ENCODE peak calls at places on chromosomes 7 and 10, in five cellular contexts. One of them, this sample, is unnamed.

GRCh38 chr7:41573881-41574280 is 129.0 kb downstream of the INHBA start:
- DNase-seq in GM10248: no peak
- DNase-seq in omental fat pad: no peak
- DNase-seq in cardiac muscle cell: no peak
- DNase-seq in heart left ventricle: no peak
- DNase-seq in this sample: no peak

GRCh38 chr7:102220229-102220850 is 66.3 kb upstream of the SH2B2 start:
- DNase-seq in GM10248: no peak
- DNase-seq in omental fat pad: no peak
- DNase-seq in cardiac muscle cell: no peak
- DNase-seq in heart left ventricle: no peak
- DNase-seq in this sample: no peak

GRCh38 chr7:37832194-37832593 is 16.2 kb upstream of the NME8 start:
- DNase-seq in GM10248: peak
- DNase-seq in omental fat pad: no peak
- DNase-seq in cardiac muscle cell: no peak
- DNase-seq in heart left ventricle: peak
- DNase-seq in this sample: peak

GRCh38 chr7:148884299-148885022 is 370 bp upstream of the EZH2 start:
- DNase-seq in GM10248: peak
- DNase-seq in omental fat pad: peak
- DNase-seq in cardiac muscle cell: peak
- DNase-seq in heart left ventricle: peak
- DNase-seq in this sample: peak

GRCh38 chr7:140596751-140597424 is 43.7 kb downstream of the DENND2A start:
- DNase-seq in GM10248: no peak
- DNase-seq in omental fat pad: no peak
- DNase-seq in cardiac muscle cell: no peak
- DNase-seq in heart left ventricle: no peak
- DNase-seq in this sample: no peak

GRCh38 chr7:157585113-157585861 is 248.5 kb downstream of the DNAJB6 start:
- DNase-seq in GM10248: no peak
- DNase-seq in omental fat pad: no peak
- DNase-seq in cardiac muscle cell: no peak
- DNase-seq in heart left ventricle: no peak
- DNase-seq in this sample: no peak

GRCh38 chr10:13686331-13686752 is 99.6 kb downstream of the PRPF18 start:
- DNase-seq in GM10248: no peak
- DNase-seq in omental fat pad: no peak
- DNase-seq in cardiac muscle cell: peak
- DNase-seq in heart left ventricle: peak
- DNase-seq in this sample: no peak

GRCh38 chr7:25893436-25893835 is 258.6 kb upstream of the NFE2L3 start:
- DNase-seq in GM10248: no peak
- DNase-seq in omental fat pad: no peak
- DNase-seq in cardiac muscle cell: no peak
- DNase-seq in heart left ventricle: no peak
- DNase-seq in this sample: no peak

GRCh38 chr10:124157286-124157685 is 63.9 kb upstream of the CHST15 start:
- DNase-seq in GM10248: no peak
- DNase-seq in omental fat pad: no peak
- DNase-seq in cardiac muscle cell: no peak
- DNase-seq in heart left ventricle: no peak
- DNase-seq in this sample: no peak

GRCh38 chr10:6108631-6109443 is 20.0 kb downstream of the RBM17 start:
- DNase-seq in GM10248: peak
- DNase-seq in omental fat pad: no peak
- DNase-seq in cardiac muscle cell: peak
- DNase-seq in heart left ventricle: no peak
- DNase-seq in this sample: peak

GRCh38 chr7:90749774-90750173 is 153.7 kb downstream of the CDK14 start:
- DNase-seq in GM10248: no peak
- DNase-seq in omental fat pad: no peak
- DNase-seq in cardiac muscle cell: peak
- DNase-seq in heart left ventricle: no peak
- DNase-seq in this sample: peak

GRCh38 chr10:34041871-34042270 is 707.4 kb upstream of the NRP1 start:
- DNase-seq in GM10248: no peak
- DNase-seq in omental fat pad: no peak
- DNase-seq in cardiac muscle cell: no peak
- DNase-seq in heart left ventricle: no peak
- DNase-seq in this sample: no peak

GRCh38 chr10:129614341-129614740 is 147.3 kb downstream of the MGMT start:
- DNase-seq in GM10248: no peak
- DNase-seq in omental fat pad: no peak
- DNase-seq in cardiac muscle cell: no peak
- DNase-seq in heart left ventricle: no peak
- DNase-seq in this sample: no peak

GRCh38 chr7:45082831-45083331 is 5.9 kb downstream of the NACAD start:
- DNase-seq in GM10248: no peak
- DNase-seq in omental fat pad: no peak
- DNase-seq in cardiac muscle cell: no peak
- DNase-seq in heart left ventricle: no peak
- DNase-seq in this sample: peak

GRCh38 chr7:3194501-3195141 is 106.4 kb upstream of the SDK1 start:
- DNase-seq in GM10248: no peak
- DNase-seq in omental fat pad: no peak
- DNase-seq in cardiac muscle cell: no peak
- DNase-seq in heart left ventricle: no peak
- DNase-seq in this sample: no peak

GRCh38 chr7:41996381-41997035 is 240.5 kb downstream of the GLI3 start:
- DNase-seq in GM10248: no peak
- DNase-seq in omental fat pad: no peak
- DNase-seq in cardiac muscle cell: no peak
- DNase-seq in heart left ventricle: no peak
- DNase-seq in this sample: no peak

GRCh38 chr7:107025449-107026103 is 18.9 kb upstream of the PRKAR2B start:
- DNase-seq in GM10248: no peak
- DNase-seq in omental fat pad: no peak
- DNase-seq in cardiac muscle cell: no peak
- DNase-seq in heart left ventricle: no peak
- DNase-seq in this sample: no peak

GRCh38 chr10:70677620-70678249 is 5.4 kb downstream of the ADAMTS14 start:
- DNase-seq in GM10248: no peak
- DNase-seq in omental fat pad: no peak
- DNase-seq in cardiac muscle cell: no peak
- DNase-seq in heart left ventricle: no peak
- DNase-seq in this sample: no peak

GRCh38 chr10:31762306-31762705 is 166.3 kb downstream of the ARHGAP12 start:
- DNase-seq in GM10248: no peak
- DNase-seq in omental fat pad: no peak
- DNase-seq in cardiac muscle cell: no peak
- DNase-seq in heart left ventricle: no peak
- DNase-seq in this sample: no peak

GRCh38 chr7:590731-591551 is 71.3 kb upstream of the PDGFA start:
- DNase-seq in GM10248: no peak
- DNase-seq in omental fat pad: no peak
- DNase-seq in cardiac muscle cell: no peak
- DNase-seq in heart left ventricle: peak
- DNase-seq in this sample: no peak

GRCh38 chr7:66099551-66100407 is 14.9 kb upstream of the CRCP start:
- DNase-seq in GM10248: peak
- DNase-seq in omental fat pad: peak
- DNase-seq in cardiac muscle cell: peak
- DNase-seq in heart left ventricle: peak
- DNase-seq in this sample: no peak

GRCh38 chr7:22726849-22727792 is at the start of gene IL6:
- DNase-seq in GM10248: peak
- DNase-seq in omental fat pad: no peak
- DNase-seq in cardiac muscle cell: peak
- DNase-seq in heart left ventricle: peak
- DNase-seq in this sample: peak

GRCh38 chr10:722281-723060 is 33.0 kb upstream of the DIP2C start:
- DNase-seq in GM10248: no peak
- DNase-seq in omental fat pad: no peak
- DNase-seq in cardiac muscle cell: no peak
- DNase-seq in heart left ventricle: no peak
- DNase-seq in this sample: no peak

GRCh38 chr7:43553999-43554398 is 28.9 kb upstream of the STK17A start:
- DNase-seq in GM10248: no peak
- DNase-seq in omental fat pad: no peak
- DNase-seq in cardiac muscle cell: no peak
- DNase-seq in heart left ventricle: peak
- DNase-seq in this sample: no peak

GRCh38 chr7:157497744-157498541 is 161.1 kb downstream of the DNAJB6 start:
- DNase-seq in GM10248: no peak
- DNase-seq in omental fat pad: no peak
- DNase-seq in cardiac muscle cell: no peak
- DNase-seq in heart left ventricle: no peak
- DNase-seq in this sample: no peak

GRCh38 chr10:93813507-93814465 is 56.0 kb downstream of the LGI1 start:
- DNase-seq in GM10248: peak
- DNase-seq in omental fat pad: peak
- DNase-seq in cardiac muscle cell: peak
- DNase-seq in heart left ventricle: peak
- DNase-seq in this sample: peak

GRCh38 chr10:63496561-63496960 is 24.6 kb upstream of the REEP3 start:
- DNase-seq in GM10248: no peak
- DNase-seq in omental fat pad: no peak
- DNase-seq in cardiac muscle cell: no peak
- DNase-seq in heart left ventricle: no peak
- DNase-seq in this sample: no peak

GRCh38 chr10:27529010-27529783 is 25.1 kb downstream of the RAB18 start:
- DNase-seq in GM10248: no peak
- DNase-seq in omental fat pad: no peak
- DNase-seq in cardiac muscle cell: no peak
- DNase-seq in heart left ventricle: no peak
- DNase-seq in this sample: no peak

GRCh38 chr10:117241541-117242462 is 888 bp downstream of the SLC18A2 start:
- DNase-seq in GM10248: no peak
- DNase-seq in omental fat pad: no peak
- DNase-seq in cardiac muscle cell: peak
- DNase-seq in heart left ventricle: no peak
- DNase-seq in this sample: no peak

GRCh38 chr7:138608292-138608691 is 92.9 kb downstream of the SVOPL start:
- DNase-seq in GM10248: no peak
- DNase-seq in omental fat pad: no peak
- DNase-seq in cardiac muscle cell: no peak
- DNase-seq in heart left ventricle: no peak
- DNase-seq in this sample: peak

GRCh38 chr7:1054438-1055083 is 10.2 kb downstream of the GPR146 start:
- DNase-seq in GM10248: no peak
- DNase-seq in omental fat pad: no peak
- DNase-seq in cardiac muscle cell: no peak
- DNase-seq in heart left ventricle: peak
- DNase-seq in this sample: no peak

GRCh38 chr10:68784476-68784875 is 42.9 kb upstream of the STOX1 start:
- DNase-seq in GM10248: no peak
- DNase-seq in omental fat pad: no peak
- DNase-seq in cardiac muscle cell: no peak
- DNase-seq in heart left ventricle: no peak
- DNase-seq in this sample: no peak

GRCh38 chr7:70071786-70072185 is 473.5 kb downstream of the AUTS2 start:
- DNase-seq in GM10248: no peak
- DNase-seq in omental fat pad: no peak
- DNase-seq in cardiac muscle cell: no peak
- DNase-seq in heart left ventricle: no peak
- DNase-seq in this sample: no peak

GRCh38 chr7:136140469-136140868 is 163.3 kb upstream of the MTPN start:
- DNase-seq in GM10248: no peak
- DNase-seq in omental fat pad: no peak
- DNase-seq in cardiac muscle cell: no peak
- DNase-seq in heart left ventricle: no peak
- DNase-seq in this sample: no peak

GRCh38 chr10:100636848-100637553 is 101.3 kb downstream of the HIF1AN start:
- DNase-seq in GM10248: no peak
- DNase-seq in omental fat pad: no peak
- DNase-seq in cardiac muscle cell: no peak
- DNase-seq in heart left ventricle: no peak
- DNase-seq in this sample: no peak

GRCh38 chr10:100634034-100634433 is 98.3 kb downstream of the HIF1AN start:
- DNase-seq in GM10248: no peak
- DNase-seq in omental fat pad: no peak
- DNase-seq in cardiac muscle cell: no peak
- DNase-seq in heart left ventricle: no peak
- DNase-seq in this sample: no peak

GRCh38 chr10:100632027-100632426 is 96.3 kb downstream of the HIF1AN start:
- DNase-seq in GM10248: no peak
- DNase-seq in omental fat pad: no peak
- DNase-seq in cardiac muscle cell: no peak
- DNase-seq in heart left ventricle: no peak
- DNase-seq in this sample: no peak

GRCh38 chr10:100642295-100642994 is 102.9 kb upstream of the PAX2 start:
- DNase-seq in GM10248: no peak
- DNase-seq in omental fat pad: no peak
- DNase-seq in cardiac muscle cell: no peak
- DNase-seq in heart left ventricle: no peak
- DNase-seq in this sample: no peak

GRCh38 chr10:100637785-100638184 is 102.0 kb downstream of the HIF1AN start:
- DNase-seq in GM10248: peak
- DNase-seq in omental fat pad: no peak
- DNase-seq in cardiac muscle cell: peak
- DNase-seq in heart left ventricle: no peak
- DNase-seq in this sample: peak
- TF ChIP-seq CTCF in GM10248: peak
- TF ChIP-seq CTCF in omental fat pad: no peak
- TF ChIP-seq CTCF in cardiac muscle cell: peak
- TF ChIP-seq CTCF in heart left ventricle: no peak
- TF ChIP-seq CTCF in this sample: peak

GRCh38 chr10:118734477-118734876 is 20.3 kb downstream of the CACUL1 start:
- DNase-seq in GM10248: no peak
- DNase-seq in omental fat pad: no peak
- DNase-seq in cardiac muscle cell: no peak
- DNase-seq in heart left ventricle: no peak
- DNase-seq in this sample: no peak
- TF ChIP-seq CTCF in GM10248: no peak
- TF ChIP-seq CTCF in omental fat pad: no peak
- TF ChIP-seq CTCF in cardiac muscle cell: peak
- TF ChIP-seq CTCF in heart left ventricle: no peak
- TF ChIP-seq CTCF in this sample: no peak

DNA sequence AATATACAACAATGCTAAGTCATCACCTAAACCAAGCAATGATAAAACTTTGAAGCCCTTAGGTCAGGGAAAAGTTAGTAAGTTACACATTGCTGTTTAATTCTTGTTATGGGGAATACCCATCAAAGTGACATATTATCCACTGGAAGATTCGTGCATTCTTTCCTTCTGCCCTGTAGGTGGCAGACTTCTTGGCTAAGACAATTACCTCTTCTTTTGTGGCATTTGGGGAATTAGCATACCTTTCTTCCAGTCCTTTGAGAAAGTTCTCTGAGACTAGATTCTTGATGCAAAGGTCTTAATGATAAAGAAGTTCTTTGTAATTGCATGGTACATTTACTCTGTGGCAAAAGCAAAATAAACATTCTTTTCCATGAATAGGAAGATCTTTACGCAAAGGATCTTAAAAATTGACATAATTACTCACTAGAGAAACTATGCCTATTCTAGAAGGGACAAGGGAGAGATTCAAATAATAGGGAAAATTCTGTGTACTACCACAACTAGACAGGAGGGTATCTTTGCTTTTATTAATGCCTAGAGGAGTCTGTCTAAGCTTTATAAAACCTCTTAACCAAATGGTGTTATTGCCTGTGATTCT is 395.9 kb downstream of the GRM8 start:
- DNase-seq in GM10248: peak
- DNase-seq in omental fat pad: no peak
- DNase-seq in cardiac muscle cell: peak
- DNase-seq in heart left ventricle: no peak
- DNase-seq in this sample: peak
- TF ChIP-seq CTCF in GM10248: peak
- TF ChIP-seq CTCF in omental fat pad: no peak
- TF ChIP-seq CTCF in cardiac muscle cell: peak
- TF ChIP-seq CTCF in heart left ventricle: peak
- TF ChIP-seq CTCF in this sample: peak

GRCh38 chr10:103396067-103396788 is at the start of the genes ATP5MK and PDCD11:
- DNase-seq in GM10248: peak
- DNase-seq in omental fat pad: peak
- DNase-seq in cardiac muscle cell: peak
- DNase-seq in heart left ventricle: peak
- DNase-seq in this sample: peak
- TF ChIP-seq CTCF in GM10248: no peak
- TF ChIP-seq CTCF in omental fat pad: no peak
- TF ChIP-seq CTCF in cardiac muscle cell: peak
- TF ChIP-seq CTCF in heart left ventricle: no peak
- TF ChIP-seq CTCF in this sample: no peak

This sample was measured in GM13976.